ENCODE peak calls at places on chromosomes 2 and 18, in six cellular contexts. X is CD4-positive, alpha-beta memory T cell; O is GM03348; R is SIG-M5; T is iris pigment epithelial cell; M is adrenal gland. C is an unnamed sample.

GRCh38 chr2:209380278-209380677 is 43.6 kb upstream of the MAP2 start:
- DNase-seq in O (no peak), T (no peak), R (peak; percentile 61), X (no peak), M (no peak), C (no peak)

GRCh38 chr2:236158969-236159777 is 9.0 kb downstream of the GBX2 start:
- DNase-seq in O (no peak), T (no peak), R (no peak), M (no peak), X (no peak), C (no peak)

GRCh38 chr2:200432296-200432695 is 77.6 kb downstream of the KCTD18 start:
- DNase-seq in R (no peak), T (peak; percentile 36), X (no peak), M (no peak), O (no peak), C (no peak)

GRCh38 chr2:239402666-239403065 is 1.8 kb upstream of the HDAC4 start:
- DNase-seq in R (no peak), T (no peak), X (no peak), O (no peak), M (no peak), C (no peak)

GRCh38 chr18:2794159-2794558 is 52.6 kb upstream of the EMILIN2 start:
- DNase-seq in T (no peak), X (no peak), M (no peak), R (no peak), O (no peak), C (no peak)

GRCh38 chr2:72669121-72669520 is 156.7 kb downstream of the EXOC6B start:
- DNase-seq in M (peak; percentile 33), R (no peak), T (peak; percentile 91), X (no peak), O (peak; percentile 63), C (no peak)

GRCh38 chr18:42545825-42546224 is 569.7 kb downstream of the RIT2 start:
- DNase-seq in X (no peak), M (no peak), R (no peak), T (peak; percentile 65), O (peak; percentile 5), C (no peak)

GRCh38 chr2:47357475-47357874 is 45.5 kb upstream of the MSH2 start:
- DNase-seq in O (no peak), R (no peak), X (no peak), M (peak; percentile 74), T (peak; percentile 67), C (no peak)

GRCh38 chr2:126781206-126781605 is 117.5 kb upstream of the TEX51 start:
- DNase-seq in X (no peak), M (no peak), T (no peak), O (no peak), R (no peak), C (no peak)